ENCODE peak calls at places on chromosomes 7 and 10, in seven cellular contexts. One of them, this sample, is unnamed.

GRCh38 chr10:97547889-97548485 is 24.6 kb upstream of the ANKRD2 start:
- DNase-seq in naive thymus-derived CD4-positive, alpha-beta T cell: no peak
- DNase-seq in A673: no peak
- DNase-seq in neuronal stem cell: no peak
- DNase-seq in body of pancreas: no peak
- DNase-seq in thoracic aorta: no peak
- DNase-seq in GM23248: peak; percentile 38
- DNase-seq in this sample: no peak

GRCh38 chr7:100667331-100668068 is 6.0 kb upstream of the GNB2 start:
- DNase-seq in naive thymus-derived CD4-positive, alpha-beta T cell: no peak
- DNase-seq in A673: no peak
- DNase-seq in neuronal stem cell: no peak
- DNase-seq in body of pancreas: no peak
- DNase-seq in thoracic aorta: no peak
- DNase-seq in GM23248: no peak
- DNase-seq in this sample: no peak

GRCh38 chr10:13758761-13759160 is 172.0 kb downstream of the PRPF18 start:
- DNase-seq in naive thymus-derived CD4-positive, alpha-beta T cell: no peak
- DNase-seq in A673: no peak
- DNase-seq in neuronal stem cell: no peak
- DNase-seq in body of pancreas: no peak
- DNase-seq in thoracic aorta: no peak
- DNase-seq in GM23248: no peak
- DNase-seq in this sample: no peak

GRCh38 chr10:79156334-79157274 is 87.8 kb downstream of the ZMIZ1 start:
- DNase-seq in naive thymus-derived CD4-positive, alpha-beta T cell: no peak
- DNase-seq in A673: no peak
- DNase-seq in neuronal stem cell: no peak
- DNase-seq in body of pancreas: no peak
- DNase-seq in thoracic aorta: no peak
- DNase-seq in GM23248: no peak
- DNase-seq in this sample: no peak

GRCh38 chr10:124589491-124590006 is 127.9 kb downstream of the LHPP start:
- DNase-seq in naive thymus-derived CD4-positive, alpha-beta T cell: no peak
- DNase-seq in A673: no peak
- DNase-seq in neuronal stem cell: no peak
- DNase-seq in body of pancreas: peak; percentile 70
- DNase-seq in thoracic aorta: no peak
- DNase-seq in GM23248: peak; percentile 42
- DNase-seq in this sample: no peak

GRCh38 chr7:12884856-12885440 is 197.5 kb downstream of the ARL4A start:
- DNase-seq in naive thymus-derived CD4-positive, alpha-beta T cell: no peak
- DNase-seq in A673: no peak
- DNase-seq in neuronal stem cell: no peak
- DNase-seq in body of pancreas: no peak
- DNase-seq in thoracic aorta: no peak
- DNase-seq in GM23248: peak; percentile 47
- DNase-seq in this sample: no peak

GRCh38 chr7:32618470-32618869 is 123.2 kb downstream of the AVL9 start:
- DNase-seq in naive thymus-derived CD4-positive, alpha-beta T cell: no peak
- DNase-seq in A673: no peak
- DNase-seq in neuronal stem cell: no peak
- DNase-seq in body of pancreas: no peak
- DNase-seq in thoracic aorta: no peak
- DNase-seq in GM23248: no peak
- DNase-seq in this sample: no peak

GRCh38 chr10:112716924-112717348 is 233.1 kb upstream of the TCF7L2 start:
- DNase-seq in naive thymus-derived CD4-positive, alpha-beta T cell: no peak
- DNase-seq in A673: no peak
- DNase-seq in neuronal stem cell: no peak
- DNase-seq in body of pancreas: peak; percentile 9
- DNase-seq in thoracic aorta: no peak
- DNase-seq in GM23248: peak; percentile 72
- DNase-seq in this sample: no peak

GRCh38 chr10:131786756-131787605 is 113.8 kb upstream of the PPP2R2D start:
- DNase-seq in naive thymus-derived CD4-positive, alpha-beta T cell: no peak
- DNase-seq in A673: peak; percentile 51
- DNase-seq in neuronal stem cell: peak; percentile 32
- DNase-seq in body of pancreas: peak; percentile 43
- DNase-seq in thoracic aorta: no peak
- DNase-seq in GM23248: peak; percentile 63
- DNase-seq in this sample: peak; percentile 5

GRCh38 chr10:71766717-71767419 is 6.5 kb downstream of the VSIR start:
- DNase-seq in naive thymus-derived CD4-positive, alpha-beta T cell: no peak
- DNase-seq in A673: no peak
- DNase-seq in neuronal stem cell: no peak
- DNase-seq in body of pancreas: peak; percentile 69
- DNase-seq in thoracic aorta: peak; percentile 46
- DNase-seq in GM23248: peak; percentile 96
- DNase-seq in this sample: no peak

GRCh38 chr10:29081971-29082699 is 206.7 kb upstream of the LYZL1 start:
- DNase-seq in naive thymus-derived CD4-positive, alpha-beta T cell: no peak
- DNase-seq in A673: no peak
- DNase-seq in neuronal stem cell: no peak
- DNase-seq in body of pancreas: no peak
- DNase-seq in thoracic aorta: no peak
- DNase-seq in GM23248: no peak
- DNase-seq in this sample: no peak

GRCh38 chr10:21638681-21639080 is 104.6 kb downstream of the MLLT10 start:
- DNase-seq in naive thymus-derived CD4-positive, alpha-beta T cell: no peak
- DNase-seq in A673: no peak
- DNase-seq in neuronal stem cell: no peak
- DNase-seq in body of pancreas: no peak
- DNase-seq in thoracic aorta: no peak
- DNase-seq in GM23248: no peak
- DNase-seq in this sample: no peak

GRCh38 chr7:106623846-106624245 is 37.1 kb downstream of the CCDC71L start:
- DNase-seq in naive thymus-derived CD4-positive, alpha-beta T cell: no peak
- DNase-seq in A673: no peak
- DNase-seq in neuronal stem cell: no peak
- DNase-seq in body of pancreas: no peak
- DNase-seq in thoracic aorta: no peak
- DNase-seq in GM23248: peak; percentile 95
- DNase-seq in this sample: no peak

GRCh38 chr7:134750083-134751062 is 29.1 kb upstream of the CALD1 start:
- DNase-seq in naive thymus-derived CD4-positive, alpha-beta T cell: peak; percentile 35
- DNase-seq in A673: peak; percentile 57
- DNase-seq in neuronal stem cell: peak; percentile 56
- DNase-seq in body of pancreas: peak; percentile 38
- DNase-seq in thoracic aorta: no peak
- DNase-seq in GM23248: peak; percentile 55
- DNase-seq in this sample: no peak

GRCh38 chr7:36677769-36678435 is 46.4 kb downstream of the AOAH start:
- DNase-seq in naive thymus-derived CD4-positive, alpha-beta T cell: no peak
- DNase-seq in A673: no peak
- DNase-seq in neuronal stem cell: no peak
- DNase-seq in body of pancreas: no peak
- DNase-seq in thoracic aorta: no peak
- DNase-seq in GM23248: no peak
- DNase-seq in this sample: no peak

GRCh38 chr10:114519306-114519669 is 115.0 kb upstream of the AFAP1L2 start:
- DNase-seq in naive thymus-derived CD4-positive, alpha-beta T cell: no peak
- DNase-seq in A673: no peak
- DNase-seq in neuronal stem cell: no peak
- DNase-seq in body of pancreas: peak; percentile 60
- DNase-seq in thoracic aorta: no peak
- DNase-seq in GM23248: peak; percentile 28
- DNase-seq in this sample: no peak

GRCh38 chr10:74750848-74751274 is 75.5 kb upstream of the KAT6B start:
- DNase-seq in naive thymus-derived CD4-positive, alpha-beta T cell: no peak
- DNase-seq in A673: no peak
- DNase-seq in neuronal stem cell: no peak
- DNase-seq in body of pancreas: no peak
- DNase-seq in thoracic aorta: no peak
- DNase-seq in GM23248: no peak
- DNase-seq in this sample: no peak

GRCh38 chr7:104328308-104328969 is at the start of gene LHFPL3:
- DNase-seq in naive thymus-derived CD4-positive, alpha-beta T cell: no peak
- DNase-seq in A673: no peak
- DNase-seq in neuronal stem cell: peak; percentile 48
- DNase-seq in body of pancreas: no peak
- DNase-seq in thoracic aorta: no peak
- DNase-seq in GM23248: peak; percentile 16
- DNase-seq in this sample: no peak

GRCh38 chr7:36670585-36671431 is 53.5 kb downstream of the AOAH start:
- DNase-seq in naive thymus-derived CD4-positive, alpha-beta T cell: peak; percentile 37
- DNase-seq in A673: peak; percentile 68
- DNase-seq in neuronal stem cell: peak; percentile 75
- DNase-seq in body of pancreas: peak; percentile 65
- DNase-seq in thoracic aorta: no peak
- DNase-seq in GM23248: peak; percentile 69
- DNase-seq in this sample: no peak

GRCh38 chr10:70324341-70324861 is 40.6 kb upstream of the NPFFR1 start:
- DNase-seq in naive thymus-derived CD4-positive, alpha-beta T cell: no peak
- DNase-seq in A673: no peak
- DNase-seq in neuronal stem cell: peak; percentile 8
- DNase-seq in body of pancreas: no peak
- DNase-seq in thoracic aorta: no peak
- DNase-seq in GM23248: no peak
- DNase-seq in this sample: no peak

GRCh38 chr7:150993511-150993910 is 2.7 kb downstream of the NOS3 start:
- DNase-seq in naive thymus-derived CD4-positive, alpha-beta T cell: no peak
- DNase-seq in A673: no peak
- DNase-seq in neuronal stem cell: no peak
- DNase-seq in body of pancreas: no peak
- DNase-seq in thoracic aorta: no peak
- DNase-seq in GM23248: no peak
- DNase-seq in this sample: no peak

GRCh38 chr10:121449457-121450045 is 148.7 kb downstream of the FGFR2 start:
- DNase-seq in naive thymus-derived CD4-positive, alpha-beta T cell: no peak
- DNase-seq in A673: no peak
- DNase-seq in neuronal stem cell: no peak
- DNase-seq in body of pancreas: peak; percentile 10
- DNase-seq in thoracic aorta: no peak
- DNase-seq in GM23248: no peak
- DNase-seq in this sample: no peak
- H3K36me3 ChIP-seq in naive thymus-derived CD4-positive, alpha-beta T cell: no peaks in the 10 kb centered on the region
- H3K36me3 ChIP-seq in A673: no peaks in the 10 kb centered on the region
- H3K36me3 ChIP-seq in neuronal stem cell: no peaks in the 10 kb centered on the region
- H3K36me3 ChIP-seq in body of pancreas: no peaks in the 10 kb centered on the region
- H3K36me3 ChIP-seq in thoracic aorta: no peaks in the 10 kb centered on the region
- H3K36me3 ChIP-seq in GM23248: no peaks in the 10 kb centered on the region
- H3K36me3 ChIP-seq in this sample: no peaks in the 10 kb centered on the region

DNA sequence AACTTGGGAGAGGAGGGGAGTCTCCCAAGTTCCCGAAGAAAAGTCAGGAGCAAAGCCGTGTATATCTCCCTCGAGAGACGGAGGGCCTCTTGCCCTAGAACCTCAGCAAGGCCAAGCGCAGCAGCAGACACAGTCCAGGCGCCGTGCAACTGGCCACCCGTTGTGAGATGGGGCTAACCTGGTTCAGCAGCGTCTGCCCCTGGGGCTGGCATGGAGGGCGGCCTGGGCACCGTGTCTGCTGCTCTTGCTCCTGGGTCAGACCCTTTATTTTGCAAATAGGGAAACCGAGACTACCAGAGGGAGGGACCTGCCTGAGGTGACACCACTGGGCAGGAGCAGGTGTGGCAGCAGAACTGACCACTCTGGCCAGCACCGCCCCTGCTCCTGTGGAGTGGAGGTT is 13.4 kb downstream of the ATP5MF start:
- DNase-seq in naive thymus-derived CD4-positive, alpha-beta T cell: no peak
- DNase-seq in A673: no peak
- DNase-seq in neuronal stem cell: no peak
- DNase-seq in body of pancreas: no peak
- DNase-seq in thoracic aorta: no peak
- DNase-seq in GM23248: no peak
- DNase-seq in this sample: no peak
- H3K36me3 ChIP-seq in naive thymus-derived CD4-positive, alpha-beta T cell: no peaks in the 10 kb centered on the region
- H3K36me3 ChIP-seq in A673: peaks cover 86% of the 10 kb centered on the region
- H3K36me3 ChIP-seq in neuronal stem cell: peaks cover 84% of the 10 kb centered on the region
- H3K36me3 ChIP-seq in body of pancreas: peaks cover 5% of the 10 kb centered on the region
- H3K36me3 ChIP-seq in thoracic aorta: peaks cover 88% of the 10 kb centered on the region
- H3K36me3 ChIP-seq in GM23248: no peaks in the 10 kb centered on the region
- H3K36me3 ChIP-seq in this sample: peaks cover 78% of the 10 kb centered on the region

GRCh38 chr7:127715901-127716300 is 63.9 kb downstream of the SND1 start:
- DNase-seq in naive thymus-derived CD4-positive, alpha-beta T cell: no peak
- DNase-seq in A673: no peak
- DNase-seq in neuronal stem cell: no peak
- DNase-seq in body of pancreas: no peak
- DNase-seq in thoracic aorta: no peak
- DNase-seq in GM23248: no peak
- DNase-seq in this sample: no peak

GRCh38 chr7:127713006-127713405 is 61.0 kb downstream of the SND1 start:
- DNase-seq in naive thymus-derived CD4-positive, alpha-beta T cell: no peak
- DNase-seq in A673: no peak
- DNase-seq in neuronal stem cell: no peak
- DNase-seq in body of pancreas: no peak
- DNase-seq in thoracic aorta: no peak
- DNase-seq in GM23248: no peak
- DNase-seq in this sample: no peak

GRCh38 chr7:127713758-127714157 is 61.8 kb downstream of the SND1 start:
- DNase-seq in naive thymus-derived CD4-positive, alpha-beta T cell: no peak
- DNase-seq in A673: no peak
- DNase-seq in neuronal stem cell: no peak
- DNase-seq in body of pancreas: peak; percentile 14
- DNase-seq in thoracic aorta: no peak
- DNase-seq in GM23248: no peak
- DNase-seq in this sample: no peak

GRCh38 chr7:127717502-127718125 is 65.6 kb downstream of the SND1 start:
- DNase-seq in naive thymus-derived CD4-positive, alpha-beta T cell: no peak
- DNase-seq in A673: no peak
- DNase-seq in neuronal stem cell: no peak
- DNase-seq in body of pancreas: no peak
- DNase-seq in thoracic aorta: no peak
- DNase-seq in GM23248: peak; percentile 34
- DNase-seq in this sample: no peak

GRCh38 chr7:127715272-127715671 is 63.3 kb downstream of the SND1 start:
- DNase-seq in naive thymus-derived CD4-positive, alpha-beta T cell: no peak
- DNase-seq in A673: no peak
- DNase-seq in neuronal stem cell: no peak
- DNase-seq in body of pancreas: no peak
- DNase-seq in thoracic aorta: no peak
- DNase-seq in GM23248: no peak
- DNase-seq in this sample: no peak
- H3K36me3 ChIP-seq in naive thymus-derived CD4-positive, alpha-beta T cell: no peaks in the 10 kb centered on the region
- H3K36me3 ChIP-seq in A673: peaks cover 25% of the 10 kb centered on the region
- H3K36me3 ChIP-seq in neuronal stem cell: peaks cover 2% of the 10 kb centered on the region
- H3K36me3 ChIP-seq in body of pancreas: no peaks in the 10 kb centered on the region
- H3K36me3 ChIP-seq in thoracic aorta: no peaks in the 10 kb centered on the region
- H3K36me3 ChIP-seq in GM23248: peaks cover 44% of the 10 kb centered on the region
- H3K36me3 ChIP-seq in this sample: peaks cover 73% of the 10 kb centered on the region

GRCh38 chr7:65967361-65968155 is 14.5 kb downstream of the GUSB start:
- DNase-seq in naive thymus-derived CD4-positive, alpha-beta T cell: no peak
- DNase-seq in A673: no peak
- DNase-seq in neuronal stem cell: no peak
- DNase-seq in body of pancreas: no peak
- DNase-seq in thoracic aorta: no peak
- DNase-seq in GM23248: no peak
- DNase-seq in this sample: no peak

GRCh38 chr7:65974191-65974801 is 7.7 kb downstream of the GUSB start:
- DNase-seq in naive thymus-derived CD4-positive, alpha-beta T cell: no peak
- DNase-seq in A673: no peak
- DNase-seq in neuronal stem cell: no peak
- DNase-seq in body of pancreas: no peak
- DNase-seq in thoracic aorta: no peak
- DNase-seq in GM23248: no peak
- DNase-seq in this sample: no peak

GRCh38 chr7:65972976-65973375 is 9.0 kb downstream of the GUSB start:
- DNase-seq in naive thymus-derived CD4-positive, alpha-beta T cell: no peak
- DNase-seq in A673: no peak
- DNase-seq in neuronal stem cell: no peak
- DNase-seq in body of pancreas: no peak
- DNase-seq in thoracic aorta: no peak
- DNase-seq in GM23248: no peak
- DNase-seq in this sample: no peak

GRCh38 chr7:65968256-65969185 is 13.5 kb downstream of the GUSB start:
- DNase-seq in naive thymus-derived CD4-positive, alpha-beta T cell: no peak
- DNase-seq in A673: no peak
- DNase-seq in neuronal stem cell: no peak
- DNase-seq in body of pancreas: no peak
- DNase-seq in thoracic aorta: no peak
- DNase-seq in GM23248: no peak
- DNase-seq in this sample: no peak

GRCh38 chr7:65971021-65971420 is 11.0 kb downstream of the GUSB start:
- DNase-seq in naive thymus-derived CD4-positive, alpha-beta T cell: no peak
- DNase-seq in A673: no peak
- DNase-seq in neuronal stem cell: no peak
- DNase-seq in body of pancreas: no peak
- DNase-seq in thoracic aorta: no peak
- DNase-seq in GM23248: no peak
- DNase-seq in this sample: no peak
- H3K36me3 ChIP-seq in naive thymus-derived CD4-positive, alpha-beta T cell: no peaks in the 10 kb centered on the region
- H3K36me3 ChIP-seq in A673: peaks cover 90% of the 10 kb centered on the region
- H3K36me3 ChIP-seq in neuronal stem cell: peaks cover 63% of the 10 kb centered on the region
- H3K36me3 ChIP-seq in body of pancreas: no peaks in the 10 kb centered on the region
- H3K36me3 ChIP-seq in thoracic aorta: peaks cover 81% of the 10 kb centered on the region
- H3K36me3 ChIP-seq in GM23248: no peaks in the 10 kb centered on the region
- H3K36me3 ChIP-seq in this sample: peaks cover 84% of the 10 kb centered on the region